ENCODE peak calls at places on chromosomes 4 and X, in five cellular contexts. W is neuronal stem cell, C is GM23248, X is tibial artery, B is pancreas. V is an unnamed sample.

GRCh38 chrX:129039176-129039575 is 484.1 kb downstream of the SMARCA1 start:
- DNase-seq in B (no peak), W (no peak), X (no peak), C (no peak), V (no peak)

GRCh38 chr4:52718123-52718522 is 33.1 kb downstream of the ERVMER34-1 start:
- DNase-seq in B (no peak), C (peak; percentile 13), X (no peak), W (no peak), V (no peak)

GRCh38 chrX:84469226-84469625 is 33.0 kb downstream of the HDX start:
- DNase-seq in B (no peak), W (no peak), C (peak; percentile 4), X (no peak), V (no peak)

GRCh38 chr4:158667651-158668198 is 4.0 kb downstream of the C4orf46 start:
- DNase-seq in W (no peak), B (no peak), X (no peak), C (peak; percentile 66), V (no peak)

GRCh38 chr4:48037117-48037462 is 20.5 kb downstream of the NIPAL1 start:
- DNase-seq in W (no peak), C (no peak), X (no peak), B (no peak), V (no peak)

GRCh38 chr4:142406051-142406549 is 440.0 kb downstream of the INPP4B start:
- DNase-seq in W (no peak), X (no peak), C (peak; percentile 35), B (no peak), V (no peak)

GRCh38 chrX:150899191-150899757 is 806 bp upstream of the CD99L2 start:
- DNase-seq in B (peak; percentile 1), X (peak; percentile 38), C (peak; percentile 63), W (no peak), V (peak; percentile 65)

GRCh38 chr4:110624016-110624770 is 1.3 kb upstream of the PITX2 start:
- DNase-seq in C (no peak), B (no peak), W (no peak), X (no peak), V (no peak)

GRCh38 chr4:14568356-14568755 is 433.9 kb upstream of the CPEB2 start:
- DNase-seq in X (no peak), B (no peak), C (no peak), W (no peak), V (no peak)

GRCh38 chrX:2536974-2537373 is 36.2 kb upstream of the DHRSX start:
- DNase-seq in W (no peak), C (no peak), X (no peak), B (no peak), V (no peak)

GRCh38 chr4:26682436-26682835 is 98.6 kb downstream of the TBC1D19 start:
- DNase-seq in W (no peak), B (no peak), C (no peak), X (no peak), V (no peak)

GRCh38 chr4:52611030-52611555 is 48.0 kb downstream of the USP46 start:
- DNase-seq in W (no peak), C (no peak), X (no peak), B (no peak), V (no peak)

GRCh38 chr4:104728380-104729122 is 233.9 kb upstream of the CXXC4 start:
- DNase-seq in C (peak; percentile 60), B (peak; percentile 15), X (no peak), W (no peak), V (no peak)

GRCh38 chrX:150365051-150365952 is 2.2 kb downstream of the MAMLD1 start:
- DNase-seq in X (no peak), C (peak; percentile 77), W (peak; percentile 57), B (peak; percentile 58), V (peak; percentile 85)

GRCh38 chr4:109590841-109591357 is 30.9 kb downstream of the MCUB start:
- DNase-seq in C (no peak), W (no peak), X (no peak), B (no peak), V (no peak)

GRCh38 chrX:50081282-50081955 is 119.4 kb downstream of the AKAP4 start:
- DNase-seq in C (peak; percentile 10), B (no peak), X (peak; percentile 29), W (no peak), V (peak; percentile 50)

GRCh38 chr4:153748378-153748777 is 11.4 kb downstream of the RNF175 start:
- DNase-seq in X (peak; percentile 73), B (no peak), C (peak; percentile 88), W (no peak), V (no peak)

GRCh38 chr4:174753031-174753430 is 76.0 kb downstream of the GLRA3 start:
- DNase-seq in X (no peak), C (no peak), W (no peak), B (no peak), V (no peak)

GRCh38 chrX:123884809-123885408 is 25.1 kb downstream of the XIAP start:
- DNase-seq in X (no peak), B (peak; percentile 8), C (peak; percentile 48), W (peak; percentile 5), V (peak; percentile 55)

GRCh38 chrX:39948564-39948963 is 149.2 kb downstream of the BCOR start:
- DNase-seq in B (no peak), C (no peak), W (no peak), X (no peak), V (peak; percentile 22)

GRCh38 chr4:1796486-1797204 is 3.6 kb downstream of the FGFR3 start:
- DNase-seq in B (no peak), W (no peak), X (no peak), C (no peak), V (no peak)

GRCh38 chr4:1793496-1793840 is 375 bp downstream of the FGFR3 start:
- DNase-seq in W (no peak), C (peak; percentile 59), B (peak; percentile 47), X (no peak), V (peak; percentile 73)

GRCh38 chr4:1795304-1796195 is 2.5 kb downstream of the FGFR3 start:
- DNase-seq in W (no peak), X (no peak), C (no peak), B (peak; percentile 53), V (no peak)

GRCh38 chr4:1793940-1794808 is 1.1 kb downstream of the FGFR3 start:
- DNase-seq in X (no peak), W (no peak), B (no peak), C (peak; percentile 45), V (peak; percentile 63)

GRCh38 chr4:1794809-1795303 is 1.8 kb downstream of the FGFR3 start:
- DNase-seq in W (no peak), C (no peak), X (no peak), B (no peak), V (peak; percentile 65)
- H3K4me3 ChIP-seq in W (peak overlapping the region; percentile 88), C (no peak overlapping the region), X (peak overlapping the region; percentile 58), B (peak overlapping the region; percentile 28), V (peak overlapping the region; percentile 57)

DNA sequence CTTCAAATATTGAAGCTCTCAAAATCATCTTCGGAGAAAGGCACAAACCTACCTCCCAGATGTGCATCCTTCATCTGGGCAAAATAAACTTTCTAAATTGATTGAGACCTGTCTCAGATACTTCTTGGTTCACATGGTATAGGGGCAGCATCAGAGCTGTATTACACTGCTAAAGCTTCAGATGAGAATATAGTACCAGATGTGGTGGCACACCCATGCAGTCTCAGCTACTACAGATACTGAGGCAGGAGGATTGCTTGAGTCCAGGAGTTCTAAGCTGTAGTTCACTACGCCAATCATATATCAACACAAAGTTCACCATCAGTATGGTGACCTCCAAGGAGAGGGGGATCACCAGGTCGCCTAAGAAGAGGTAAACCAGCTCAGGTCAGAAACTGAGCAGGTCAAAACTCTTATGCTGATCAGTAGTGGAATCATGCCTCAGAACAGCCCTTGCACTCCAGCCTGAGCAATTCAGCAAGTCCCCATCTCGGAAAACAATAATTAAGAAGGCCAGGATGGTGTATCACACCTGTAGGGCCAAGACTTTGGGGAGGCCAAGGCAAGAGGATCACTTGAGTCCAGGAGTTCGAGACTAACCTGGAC is 22.0 kb downstream of the ELF2 start:
- DNase-seq in W (no peak), C (no peak), X (no peak), B (no peak), V (no peak)
- H3K4me1 ChIP-seq in W (peaks cover 8% of the 10 kb centered on the region), C (peaks cover 10% of the 10 kb centered on the region), X (peaks cover 68% of the 10 kb centered on the region), B (no peaks in the 10 kb centered on the region), V (peaks cover 44% of the 10 kb centered on the region)

GRCh38 chr4:165656829-165657467 is 216.1 kb upstream of the TLL1 start:
- DNase-seq in B (no peak), W (peak; percentile 14), X (no peak), C (no peak), V (peak; percentile 38)
- H3K4me3 ChIP-seq in B (no peak overlapping the region), W (no peak overlapping the region), X (no peak overlapping the region), C (no peak overlapping the region), V (peak overlapping the region; percentile 32)

DNA sequence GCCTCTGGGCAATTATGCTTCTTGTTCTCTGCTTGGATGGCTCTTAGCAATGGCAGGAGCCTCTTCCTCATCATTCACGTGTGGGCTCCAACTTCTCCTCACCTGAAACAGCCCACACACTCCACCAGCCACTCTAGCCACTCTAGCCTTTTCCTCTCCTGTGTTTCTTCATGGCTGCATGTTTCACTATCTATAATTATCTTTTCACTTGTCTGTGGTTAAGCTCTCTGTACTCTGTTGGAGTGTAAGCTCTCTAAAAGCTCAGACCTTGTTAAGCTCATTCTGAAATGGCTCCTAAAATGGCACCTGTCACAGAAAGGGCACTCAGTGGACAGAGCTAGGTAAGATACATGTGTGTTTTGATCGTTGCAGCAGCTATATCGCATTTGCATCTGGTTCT is 80.0 kb downstream of the SH3KBP1 start:
- DNase-seq in B (no peak), C (no peak), X (no peak), W (no peak), V (no peak)
- H3K4me1 ChIP-seq in B (no peaks in the 10 kb centered on the region), C (peaks cover 23% of the 10 kb centered on the region), X (no peaks in the 10 kb centered on the region), W (no peaks in the 10 kb centered on the region), V (no peaks in the 10 kb centered on the region)

GRCh38 chrX:10579753-10580060 is 40.7 kb downstream of the MID1 start:
- DNase-seq in W (no peak), B (no peak), C (peak; percentile 52), X (no peak), V (peak; percentile 8)
- H3K4me3 ChIP-seq in W (no peak overlapping the region), B (no peak overlapping the region), C (peak overlapping the region; percentile 64), X (no peak overlapping the region), V (no peak overlapping the region)

GRCh38 chrX:33109858-33110257 is 101.5 kb downstream of the DMD start:
- DNase-seq in X (no peak), C (no peak), W (no peak), B (no peak), V (no peak)

DNA sequence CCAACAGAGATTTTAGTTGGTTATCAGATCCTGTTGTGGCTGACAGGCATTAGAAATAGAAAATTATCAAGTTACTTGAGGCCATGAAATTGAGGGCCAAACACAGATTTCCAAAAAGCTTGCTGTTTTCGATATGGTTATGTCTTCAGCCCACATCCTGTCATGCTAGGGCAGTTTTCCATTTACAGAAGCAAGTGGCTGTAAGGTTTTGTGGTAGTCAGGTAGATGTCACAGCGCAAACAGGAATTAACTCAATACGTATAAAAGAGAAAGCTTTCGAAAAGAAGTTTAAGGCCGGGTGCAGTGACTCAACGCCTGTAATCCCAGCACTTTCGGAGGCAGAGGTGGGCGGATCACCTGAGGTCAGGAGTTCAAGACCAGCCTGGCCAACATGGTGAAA is 104.6 kb downstream of the DMD start:
- DNase-seq in W (no peak), C (no peak), B (no peak), X (no peak), V (no peak)
- H3K4me1 ChIP-seq in W (no peaks in the 10 kb centered on the region), C (no peaks in the 10 kb centered on the region), B (no peaks in the 10 kb centered on the region), X (no peaks in the 10 kb centered on the region), V (peaks cover 23% of the 10 kb centered on the region)